ENCODE peak calls at places on chromosomes 7 and 10, in five cellular contexts. X is IMR-90, G is H9, B is mesendoderm, W is H1. L is an unnamed sample. For H3K27me3 and H3K4me1, the result is how much of the 10 kb centered on the place peaks cover.

GRCh38 chr7:128767475-128768110 is 8.0 kb downstream of the OPN1SW start:
- DNase-seq in X (no peak), G (no peak), B (no peak), W (no peak), L (no peak)

GRCh38 chr7:63900394-63901203 is 98.0 kb upstream of the ZNF722 start:
- DNase-seq in X (no peak), G (no peak), B (no peak), W (no peak), L (peak)

GRCh38 chr10:90125406-90125805 is 424.0 kb downstream of the KIF20B start:
- DNase-seq in X (no peak), G (no peak), B (no peak), W (no peak), L (no peak)

GRCh38 chr7:159218216-159219006 is 73.7 kb upstream of the VIPR2 start:
- DNase-seq in X (no peak), G (no peak), B (no peak), W (peak), L (peak)

GRCh38 chr7:40800771-40801170 is 666.0 kb downstream of the SUGCT start:
- DNase-seq in X (no peak), G (no peak), B (no peak), W (no peak), L (no peak)

GRCh38 chr7:158702196-158702595 is 2.4 kb downstream of the NCAPG2 start:
- DNase-seq in X (no peak), G (peak), B (peak), W (peak), L (no peak)

GRCh38 chr10:10353326-10353725 is 664.3 kb upstream of the CELF2 start:
- DNase-seq in X (no peak), G (no peak), B (peak), W (no peak), L (no peak)

GRCh38 chr7:116525298-116525912 is 569 bp downstream of the CAV1 start:
- DNase-seq in X (no peak), G (peak), B (peak), W (no peak), L (peak)

GRCh38 chr7:48365010-48365409 is 193.8 kb downstream of the ABCA13 start:
- DNase-seq in X (peak), G (no peak), B (no peak), W (no peak), L (no peak)

GRCh38 chr10:28939352-28940157 is 262.2 kb downstream of the BAMBI start:
- DNase-seq in X (peak), G (peak), B (peak), W (peak), L (peak)

GRCh38 chr7:30263090-30263710 is 21.2 kb upstream of the ZNRF2 start:
- DNase-seq in X (no peak), G (no peak), B (no peak), W (no peak), L (no peak)

GRCh38 chr10:50291261-50291850 is 40.0 kb upstream of the ASAH2 start:
- DNase-seq in X (peak), G (no peak), B (peak), W (no peak), L (no peak)

GRCh38 chr7:99125505-99125865 is 18.4 kb downstream of the SMURF1 start:
- DNase-seq in X (no peak), G (no peak), B (peak), W (no peak), L (peak)

GRCh38 chr10:129365767-129366400 is 101.2 kb upstream of the MGMT start:
- DNase-seq in X (no peak), G (peak), B (peak), W (no peak), L (no peak)

GRCh38 chr7:80609732-80610131 is 28.7 kb upstream of the CD36 start:
- DNase-seq in X (no peak), G (no peak), B (peak), W (no peak), L (no peak)

GRCh38 chr7:17532861-17533404 is 234.5 kb downstream of the AHR start:
- DNase-seq in X (peak), G (no peak), B (no peak), W (no peak), L (no peak)

GRCh38 chr7:105450177-105450861 is 61.6 kb upstream of the SRPK2 start:
- DNase-seq in X (peak), G (no peak), B (no peak), W (no peak), L (no peak)

GRCh38 chr10:71931295-71931694 is 32.9 kb upstream of the CHST3 start:
- DNase-seq in X (no peak), G (no peak), B (no peak), W (no peak), L (peak)

GRCh38 chr10:60955957-60956425 is 12.0 kb upstream of the RHOBTB1 start:
- DNase-seq in X (peak), G (no peak), B (no peak), W (no peak), L (peak)

GRCh38 chr7:130947792-130948580 is 214.0 kb upstream of the KLF14 start:
- DNase-seq in X (no peak), G (no peak), B (no peak), W (no peak), L (no peak)

GRCh38 chr10:99784025-99784730 is 1.7 kb downstream of the ABCC2 start:
- DNase-seq in X (peak), G (no peak), B (no peak), W (no peak), L (peak)

GRCh38 chr7:78161781-78162180 is 363.2 kb downstream of the PHTF2 start:
- DNase-seq in X (no peak), G (no peak), B (no peak), W (no peak), L (no peak)
- H3K27me3 ChIP-seq in X (under half), G (under half), B (under half), W (under half), L (under half)

GRCh38 chr7:1948887-1949680 is 279.0 kb downstream of the ELFN1 start:
- DNase-seq in X (no peak), G (no peak), B (no peak), W (no peak), L (no peak)
- H4K8ac ChIP-seq in X (no peak), G (no peak), B (no peak), W (peak), L (no peak)

GRCh38 chr7:121027761-121028681 is 39.5 kb downstream of the CPED1 start:
- DNase-seq in X (peak), G (no peak), B (peak), W (no peak), L (peak)
- H3K4me1 ChIP-seq in X (under half), G (under half), B (under half), W (under half), L (under half)

GRCh38 chr10:123149568-123150228 is 1.8 kb downstream of the HMX2 start:
- DNase-seq in X (peak), G (peak), B (peak), W (peak), L (no peak)
- H3K27me3 ChIP-seq in X (half or more), G (half or more), B (half or more), W (half or more), L (half or more)

GRCh38 chr10:95656291-95657164 is at the start of gene ALDH18A1:
- DNase-seq in X (peak), G (peak), B (peak), W (peak), L (peak)

GRCh38 chr10:95657250-95657649 is 739 bp upstream of the ALDH18A1 start:
- DNase-seq in X (no peak), G (no peak), B (no peak), W (no peak), L (no peak)

GRCh38 chr10:95661818-95662217 is 5.3 kb upstream of the ALDH18A1 start:
- DNase-seq in X (no peak), G (no peak), B (no peak), W (no peak), L (no peak)

GRCh38 chr10:95663496-95663895 is 7.0 kb upstream of the ALDH18A1 start:
- DNase-seq in X (no peak), G (no peak), B (no peak), W (no peak), L (no peak)

DNA sequence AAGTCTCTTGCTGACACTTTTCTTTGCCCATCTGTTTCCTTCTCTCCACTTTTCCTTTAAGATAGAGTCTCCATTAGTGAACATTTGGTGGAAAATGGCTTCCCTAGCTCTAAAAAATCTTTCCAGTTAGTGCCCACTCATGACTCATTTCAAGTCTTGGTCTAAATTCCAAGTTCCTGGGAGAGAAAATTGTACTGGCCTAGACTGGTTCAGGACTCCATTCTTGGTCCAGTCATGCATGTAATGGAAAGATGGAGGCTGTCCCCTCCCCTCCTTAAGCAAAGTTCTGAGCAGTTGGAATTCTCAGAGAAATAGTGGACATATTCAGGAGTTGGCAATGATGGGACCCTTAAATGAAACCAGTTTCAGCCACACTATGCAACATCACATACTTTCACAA is 3.8 kb upstream of the ALDH18A1 start:
- DNase-seq in X (peak), G (no peak), B (no peak), W (no peak), L (peak)
- H4K8ac ChIP-seq in X (no peak), G (no peak), B (no peak), W (no peak), L (no peak)

GRCh38 chr10:114393482-114393881 is 10.8 kb downstream of the AFAP1L2 start:
- DNase-seq in X (peak), G (no peak), B (no peak), W (no peak), L (peak)
- H3K4me1 ChIP-seq in X (under half), G (under half), B (under half), W (under half), L (under half)

DNA sequence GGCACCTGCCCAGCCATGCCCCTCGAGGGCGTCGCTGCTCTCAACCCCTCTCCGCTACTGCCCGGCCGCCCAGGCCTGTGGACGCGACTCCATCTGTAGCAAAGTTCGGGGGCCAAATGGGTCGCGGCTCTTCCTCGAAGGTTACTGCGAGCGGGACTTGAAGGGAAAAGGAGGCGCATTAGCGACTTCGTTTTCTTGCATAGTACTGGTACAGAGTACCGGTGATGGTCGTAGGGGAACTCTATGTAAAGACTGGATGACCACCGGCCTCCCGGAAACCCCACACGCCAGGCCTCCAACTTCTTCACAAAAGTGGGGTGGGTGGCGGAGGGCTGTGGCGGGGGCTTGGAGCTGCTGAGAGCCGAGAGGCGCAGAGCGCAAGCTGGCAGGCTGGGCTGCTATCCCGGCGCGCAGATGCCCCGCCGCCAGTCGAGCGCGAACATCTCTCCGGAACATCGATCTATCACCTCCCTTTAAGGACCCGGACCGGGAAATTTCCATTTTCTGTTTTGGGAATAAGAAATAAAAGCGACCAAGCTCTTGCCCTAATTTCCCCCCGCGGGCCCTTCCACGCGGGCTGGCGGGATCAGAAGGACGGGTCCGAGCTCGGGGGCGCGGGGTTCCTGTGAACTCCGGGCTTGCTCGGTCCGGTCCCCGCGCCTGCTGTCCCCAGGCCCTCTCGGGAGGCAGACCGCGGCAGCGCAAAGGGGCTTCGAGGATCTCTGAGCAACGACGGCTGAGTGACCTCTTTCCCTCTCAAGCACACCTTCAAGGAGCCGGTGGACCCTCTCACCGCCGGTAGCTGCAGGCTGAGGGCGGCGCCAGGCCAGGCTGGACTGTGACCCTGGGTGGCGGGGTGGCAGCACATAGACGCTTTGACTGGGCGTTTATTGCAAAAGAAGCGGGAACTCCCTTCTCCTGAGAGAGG is 12.2 kb upstream of the FEZF1 start:
- DNase-seq in X (no peak), G (peak), B (no peak), W (peak), L (no peak)
- H3K27me3 ChIP-seq in X (under half), G (under half), B (under half), W (under half), L (under half)

DNA sequence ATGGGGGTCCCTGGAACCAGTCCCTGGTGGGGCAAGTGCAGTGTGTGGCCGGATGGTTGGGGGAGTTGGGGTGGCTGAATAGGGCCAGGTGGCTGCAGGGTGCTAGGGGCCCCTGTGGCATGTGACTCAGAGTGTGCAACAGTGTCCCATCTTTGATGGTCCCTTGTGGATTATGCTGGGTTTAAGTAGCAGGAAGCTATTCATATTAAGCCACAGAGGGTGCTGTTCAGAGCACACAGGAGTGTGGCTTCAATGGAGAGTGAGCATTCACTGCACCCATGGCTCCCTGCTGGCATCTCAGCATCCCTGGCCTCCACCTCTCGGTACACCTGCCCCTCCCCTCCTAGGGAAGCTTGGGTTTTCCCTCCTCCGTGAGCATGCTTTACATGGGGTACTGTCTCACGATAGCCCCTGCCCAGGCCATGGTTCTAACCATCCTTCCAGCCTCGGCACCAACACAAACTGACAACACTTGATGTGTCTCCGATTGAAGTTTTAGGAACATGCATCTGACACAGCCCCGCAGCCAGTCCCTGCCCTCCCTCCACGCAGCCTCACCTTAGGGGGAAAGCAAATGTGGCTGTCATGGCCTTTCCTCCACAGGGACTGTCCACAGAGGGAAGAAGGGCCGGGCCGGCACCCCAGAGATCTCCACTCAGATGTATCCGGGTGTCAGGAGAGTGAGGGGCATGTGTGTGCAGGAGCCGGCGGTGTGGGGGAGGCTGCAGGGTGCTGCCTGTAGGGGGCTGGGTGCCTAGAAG is 30.4 kb upstream of the PPIF start:
- DNase-seq in X (peak), G (no peak), B (no peak), W (no peak), L (no peak)
- H4K8ac ChIP-seq in X (peak), G (no peak), B (no peak), W (no peak), L (no peak)

GRCh38 chr7:26944959-26945358 is 80.6 kb upstream of the SKAP2 start:
- DNase-seq in X (no peak), G (no peak), B (no peak), W (no peak), L (no peak)
- H3K4me1 ChIP-seq in X (under half), G (under half), B (under half), W (under half), L (under half)

DNA sequence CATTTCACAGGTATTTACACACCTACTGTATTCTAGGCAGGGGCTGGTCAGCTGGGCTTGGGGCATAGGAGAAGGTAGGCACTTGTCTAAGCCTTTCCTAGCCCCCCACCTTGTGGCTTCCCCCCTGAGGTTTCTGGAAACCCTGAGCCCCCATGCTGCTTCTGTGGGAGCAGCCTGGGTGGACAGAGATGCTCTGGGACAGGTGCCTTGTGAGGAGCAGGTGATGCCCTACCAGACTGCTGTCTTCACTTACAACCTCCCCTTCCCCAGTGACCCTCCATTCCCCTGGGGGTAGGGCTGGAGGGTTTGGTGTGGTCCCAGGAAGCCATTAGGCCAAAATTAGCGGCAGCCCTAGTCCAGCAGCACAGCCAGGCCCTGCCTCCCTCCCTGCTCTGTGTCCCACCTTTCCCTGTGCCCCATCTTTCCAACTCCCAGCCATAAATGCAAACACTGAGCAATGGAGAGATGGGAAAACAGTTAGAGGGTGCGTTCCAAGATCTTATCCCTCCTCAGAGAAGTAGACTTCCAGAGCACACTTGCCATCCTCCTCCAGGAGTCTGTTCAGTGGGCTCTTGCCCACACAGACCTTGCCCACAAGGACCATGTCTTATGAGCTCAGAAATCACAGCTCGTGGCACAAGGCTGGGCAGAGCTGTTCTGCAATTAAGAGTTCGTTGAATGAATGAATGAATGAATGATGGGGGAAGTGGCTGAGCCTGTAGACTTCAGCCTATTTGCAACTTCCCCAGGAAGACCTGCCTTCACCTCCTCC is 1.4 kb upstream of the FGF8 start:
- DNase-seq in X (no peak), G (no peak), B (no peak), W (no peak), L (no peak)
- H3K27me3 ChIP-seq in X (half or more), G (half or more), B (under half), W (half or more), L (half or more)